ENCODE peak calls at places on chromosome 4, in five cellular contexts. C is NAMALWA; S is T-helper 22 cell; A is stimulated activated CD4-positive, alpha-beta T cell treated with anti-CD3 and anti-CD28 coated beads, Interleukin-2, amount 100 ng/mL, for 24 hours; N is Ammon's horn. G is an unnamed sample.

GRCh38 chr4:112550728-112551127 is 34.7 kb upstream of the NEUROG2 start:
- DNase-seq in N (no peak), S (no peak), C (no peak), A (no peak), G (no peak)

GRCh38 chr4:113410686-113411085 is 350.9 kb downstream of the CAMK2D start:
- DNase-seq in N (no peak), C (no peak), S (no peak), A (no peak), G (peak)

GRCh38 chr4:22508376-22508775 is 7.5 kb downstream of the ADGRA3 start:
- DNase-seq in S (no peak), C (no peak), N (no peak), A (no peak), G (no peak)

GRCh38 chr4:172986114-172986513 is 182.5 kb upstream of the GALNT7 start:
- DNase-seq in S (no peak), N (no peak), C (no peak), A (no peak), G (peak)

GRCh38 chr4:87949961-87950360 is 25.6 kb upstream of the SPP1 start:
- DNase-seq in N (no peak), C (no peak), S (no peak), A (no peak), G (no peak)

GRCh38 chr4:159944477-159944876 is 841.6 kb downstream of the RAPGEF2 start:
- DNase-seq in A (no peak), C (no peak), N (no peak), S (no peak), G (no peak)

GRCh38 chr4:60579335-60579734 is 620.8 kb upstream of the ADGRL3 start:
- DNase-seq in N (no peak), C (no peak), S (no peak), A (no peak), G (no peak)

GRCh38 chr4:146443525-146443924 is 78.2 kb downstream of the SLC10A7 start:
- DNase-seq in A (no peak), S (no peak), C (no peak), N (no peak), G (no peak)

GRCh38 chr4:64340243-64341110 is 68.8 kb downstream of the TECRL start:
- DNase-seq in N (no peak), C (no peak), S (no peak), A (no peak), G (no peak)

GRCh38 chr4:153140294-153140693 is 63.9 kb upstream of the TRIM2 start:
- DNase-seq in A (no peak), C (no peak), N (no peak), S (no peak), G (no peak)

GRCh38 chr4:143558823-143559756 is 45.6 kb downstream of the SMARCA5 start:
- DNase-seq in S (peak), C (peak), N (peak), A (peak), G (peak)

GRCh38 chr4:140867338-140867737 is 111.2 kb upstream of the TBC1D9 start:
- DNase-seq in C (no peak), N (no peak), S (no peak), A (no peak), G (no peak)

GRCh38 chr4:1401409-1402020 is 4.7 kb downstream of the NKX1-1 start:
- DNase-seq in C (no peak), S (no peak), A (no peak), N (no peak), G (no peak)

GRCh38 chr4:142473960-142474338 is 372.2 kb downstream of the INPP4B start:
- DNase-seq in A (no peak), S (no peak), C (no peak), N (no peak), G (peak)

GRCh38 chr4:38572798-38573197 is 91.2 kb upstream of the KLF3 start:
- DNase-seq in A (no peak), C (no peak), S (no peak), N (no peak), G (no peak)